ENCODE peak calls at places on chromosomes 1 and 21, in eight cellular contexts. K, Q, T, C, J, A, D and Y are unnamed samples.

GRCh38 chr1:115670476-115671175 is 28.9 kb downstream of the VANGL1 start:
- DNase-seq in K (no peak), Q (no peak), T (no peak), C (no peak), J (no peak), A (no peak), D (no peak), Y (no peak)

GRCh38 chr1:28510350-28511223 is 4.7 kb downstream of the RCC1 start:
- DNase-seq in K (no peak), Q (peak), T (no peak), C (peak), J (peak), A (no peak), D (peak), Y (no peak)

GRCh38 chr1:203625623-203626189 is 926 bp upstream of the ATP2B4 start:
- DNase-seq in K (no peak), Q (peak), T (peak), C (peak), J (peak), A (peak), D (peak), Y (peak)

GRCh38 chr21:45336870-45337269 is 49.2 kb upstream of the POFUT2 start:
- DNase-seq in K (peak), Q (no peak), T (no peak), C (no peak), J (no peak), A (no peak), D (no peak), Y (no peak)

GRCh38 chr1:244269169-244269568 is 182.5 kb downstream of the ADSS2 start:
- DNase-seq in K (no peak), Q (no peak), T (no peak), C (no peak), J (no peak), A (no peak), D (no peak), Y (no peak)

GRCh38 chr1:185483647-185484450 is 166.8 kb upstream of the IVNS1ABP start:
- DNase-seq in K (no peak), Q (peak), T (no peak), C (peak), J (peak), A (no peak), D (peak), Y (no peak)

GRCh38 chr1:177227978-177228720 is 57.4 kb downstream of the BRINP2 start:
- DNase-seq in K (no peak), Q (no peak), T (no peak), C (no peak), J (no peak), A (no peak), D (no peak), Y (no peak)

GRCh38 chr21:28391938-28392337 is 600.7 kb downstream of the LTN1 start:
- DNase-seq in K (no peak), Q (peak), T (no peak), C (no peak), J (no peak), A (no peak), D (no peak), Y (no peak)

GRCh38 chr1:151371340-151371739 is 1.2 kb downstream of the SELENBP1 start:
- DNase-seq in K (peak), Q (peak), T (peak), C (no peak), J (no peak), A (no peak), D (peak), Y (no peak)

GRCh38 chr1:48026275-48026674 is 29.1 kb upstream of the TRABD2B start:
- DNase-seq in K (no peak), Q (peak), T (no peak), C (peak), J (peak), A (no peak), D (peak), Y (no peak)